ENCODE peak calls at places on chromosome 11, in four cellular contexts. One of them, this sample, is unnamed.

GRCh38 chr11:120775986-120776682 is 247.8 kb upstream of the TBCEL start:
- DNase-seq in DMS 273 treated with DMSO at 0.1 percent for 48 hours: no peak
- DNase-seq in naive thymus-derived CD8-positive, alpha-beta T cell: no peak
- DNase-seq in NB4: no peak
- DNase-seq in this sample: no peak

GRCh38 chr11:95128602-95129001 is 39.0 kb downstream of the ENDOD1 start:
- DNase-seq in DMS 273 treated with DMSO at 0.1 percent for 48 hours: no peak
- DNase-seq in naive thymus-derived CD8-positive, alpha-beta T cell: no peak
- DNase-seq in NB4: no peak
- DNase-seq in this sample: no peak

GRCh38 chr11:27266125-27266524 is 96.9 kb downstream of the CCDC34 start:
- DNase-seq in DMS 273 treated with DMSO at 0.1 percent for 48 hours: no peak
- DNase-seq in naive thymus-derived CD8-positive, alpha-beta T cell: no peak
- DNase-seq in NB4: no peak
- DNase-seq in this sample: no peak

GRCh38 chr11:74871037-74871436 is 77.9 kb downstream of the XRRA1 start:
- DNase-seq in DMS 273 treated with DMSO at 0.1 percent for 48 hours: no peak
- DNase-seq in naive thymus-derived CD8-positive, alpha-beta T cell: no peak
- DNase-seq in NB4: peak; percentile 13
- DNase-seq in this sample: no peak

GRCh38 chr11:12914401-12914912 is 94.7 kb upstream of the RASSF10 start:
- DNase-seq in DMS 273 treated with DMSO at 0.1 percent for 48 hours: peak; percentile 83
- DNase-seq in naive thymus-derived CD8-positive, alpha-beta T cell: no peak
- DNase-seq in NB4: peak; percentile 28
- DNase-seq in this sample: peak; percentile 13

GRCh38 chr11:46972821-46973220 is 36.3 kb downstream of the CSTPP1 start:
- DNase-seq in DMS 273 treated with DMSO at 0.1 percent for 48 hours: no peak
- DNase-seq in naive thymus-derived CD8-positive, alpha-beta T cell: no peak
- DNase-seq in NB4: no peak
- DNase-seq in this sample: no peak

GRCh38 chr11:2665747-2666710 is 33.8 kb downstream of the KCNQ1OT1 start:
- DNase-seq in DMS 273 treated with DMSO at 0.1 percent for 48 hours: no peak
- DNase-seq in naive thymus-derived CD8-positive, alpha-beta T cell: no peak
- DNase-seq in NB4: no peak
- DNase-seq in this sample: no peak

GRCh38 chr11:111512296-111513239 is at the start of gene BTG4:
- DNase-seq in DMS 273 treated with DMSO at 0.1 percent for 48 hours: no peak
- DNase-seq in naive thymus-derived CD8-positive, alpha-beta T cell: no peak
- DNase-seq in NB4: no peak
- DNase-seq in this sample: no peak

GRCh38 chr11:107732327-107733051 is 20.6 kb upstream of the SLN start:
- DNase-seq in DMS 273 treated with DMSO at 0.1 percent for 48 hours: no peak
- DNase-seq in naive thymus-derived CD8-positive, alpha-beta T cell: no peak
- DNase-seq in NB4: no peak
- DNase-seq in this sample: no peak

GRCh38 chr11:10855295-10855694 is 2.6 kb downstream of the ZBED5 start:
- DNase-seq in DMS 273 treated with DMSO at 0.1 percent for 48 hours: no peak
- DNase-seq in naive thymus-derived CD8-positive, alpha-beta T cell: no peak
- DNase-seq in NB4: no peak
- DNase-seq in this sample: no peak

GRCh38 chr11:5684627-5685362 is at the start of gene TRIM5:
- DNase-seq in DMS 273 treated with DMSO at 0.1 percent for 48 hours: peak; percentile 3
- DNase-seq in naive thymus-derived CD8-positive, alpha-beta T cell: peak; percentile 72
- DNase-seq in NB4: peak; percentile 85
- DNase-seq in this sample: no peak

GRCh38 chr11:96393753-96394348 is 4.0 kb downstream of the JRKL start:
- DNase-seq in DMS 273 treated with DMSO at 0.1 percent for 48 hours: peak; percentile 2
- DNase-seq in naive thymus-derived CD8-positive, alpha-beta T cell: no peak
- DNase-seq in NB4: peak; percentile 66
- DNase-seq in this sample: peak; percentile 11

GRCh38 chr11:63709336-63709735 is 28.0 kb downstream of the RTN3 start:
- DNase-seq in DMS 273 treated with DMSO at 0.1 percent for 48 hours: no peak
- DNase-seq in naive thymus-derived CD8-positive, alpha-beta T cell: no peak
- DNase-seq in NB4: no peak
- DNase-seq in this sample: no peak

GRCh38 chr11:58640386-58641023 is 18.0 kb downstream of the CNTF start:
- DNase-seq in DMS 273 treated with DMSO at 0.1 percent for 48 hours: no peak
- DNase-seq in naive thymus-derived CD8-positive, alpha-beta T cell: no peak
- DNase-seq in NB4: peak; percentile 25
- DNase-seq in this sample: no peak

GRCh38 chr11:76822406-76822805 is 38.3 kb upstream of the ACER3 start:
- DNase-seq in DMS 273 treated with DMSO at 0.1 percent for 48 hours: no peak
- DNase-seq in naive thymus-derived CD8-positive, alpha-beta T cell: no peak
- DNase-seq in NB4: no peak
- DNase-seq in this sample: no peak

GRCh38 chr11:69217276-69218105 is 61.8 kb downstream of the SMIM38 start:
- DNase-seq in DMS 273 treated with DMSO at 0.1 percent for 48 hours: peak; percentile 28
- DNase-seq in naive thymus-derived CD8-positive, alpha-beta T cell: no peak
- DNase-seq in NB4: no peak
- DNase-seq in this sample: no peak

GRCh38 chr11:93528757-93529639 is 14.2 kb downstream of the SMCO4 start:
- DNase-seq in DMS 273 treated with DMSO at 0.1 percent for 48 hours: no peak
- DNase-seq in naive thymus-derived CD8-positive, alpha-beta T cell: no peak
- DNase-seq in NB4: no peak
- DNase-seq in this sample: no peak

GRCh38 chr11:9838961-9839360 is 175.1 kb downstream of the SWAP70 start:
- DNase-seq in DMS 273 treated with DMSO at 0.1 percent for 48 hours: no peak
- DNase-seq in naive thymus-derived CD8-positive, alpha-beta T cell: no peak
- DNase-seq in NB4: no peak
- DNase-seq in this sample: no peak

GRCh38 chr11:19803506-19803998 is 90.9 kb downstream of the NAV2 start:
- DNase-seq in DMS 273 treated with DMSO at 0.1 percent for 48 hours: no peak
- DNase-seq in naive thymus-derived CD8-positive, alpha-beta T cell: no peak
- DNase-seq in NB4: no peak
- DNase-seq in this sample: no peak

GRCh38 chr11:36345084-36345511 is 49.0 kb downstream of the PRR5L start:
- DNase-seq in DMS 273 treated with DMSO at 0.1 percent for 48 hours: no peak
- DNase-seq in naive thymus-derived CD8-positive, alpha-beta T cell: no peak
- DNase-seq in NB4: no peak
- DNase-seq in this sample: no peak

GRCh38 chr11:77073328-77074001 is 6.7 kb downstream of the CAPN5 start:
- DNase-seq in DMS 273 treated with DMSO at 0.1 percent for 48 hours: peak; percentile 48
- DNase-seq in naive thymus-derived CD8-positive, alpha-beta T cell: no peak
- DNase-seq in NB4: peak; percentile 34
- DNase-seq in this sample: no peak

GRCh38 chr11:126440792-126441514 is 85.5 kb downstream of the ST3GAL4 start:
- DNase-seq in DMS 273 treated with DMSO at 0.1 percent for 48 hours: peak; percentile 23
- DNase-seq in naive thymus-derived CD8-positive, alpha-beta T cell: peak; percentile 47
- DNase-seq in NB4: peak; percentile 96
- DNase-seq in this sample: peak; percentile 97

GRCh38 chr11:131910491-131911387 is 540.3 kb downstream of the NTM start:
- DNase-seq in DMS 273 treated with DMSO at 0.1 percent for 48 hours: no peak
- DNase-seq in naive thymus-derived CD8-positive, alpha-beta T cell: no peak
- DNase-seq in NB4: no peak
- DNase-seq in this sample: no peak

GRCh38 chr11:112903310-112903709 is 57.9 kb upstream of the NCAM1 start:
- DNase-seq in DMS 273 treated with DMSO at 0.1 percent for 48 hours: no peak
- DNase-seq in naive thymus-derived CD8-positive, alpha-beta T cell: no peak
- DNase-seq in NB4: no peak
- DNase-seq in this sample: peak; percentile 28

GRCh38 chr11:16191212-16191851 is 165.0 kb downstream of the SOX6 start:
- DNase-seq in DMS 273 treated with DMSO at 0.1 percent for 48 hours: no peak
- DNase-seq in naive thymus-derived CD8-positive, alpha-beta T cell: no peak
- DNase-seq in NB4: peak; percentile 28
- DNase-seq in this sample: no peak

This sample was measured in DMS79.